ENCODE peak calls at places on chromosomes 1 and 21, in nine cellular contexts. S, I, O, R, B, C, P, X and V are unnamed samples.

GRCh38 chr1:99507906-99508732 is 137.8 kb upstream of the PALMD start:
- DNase-seq in S (no peak), I (no peak), O (no peak), R (no peak), B (no peak), C (no peak), P (peak), X (no peak), V (no peak)

GRCh38 chr1:13949571-13949970 is 249.6 kb downstream of the PRDM2 start:
- DNase-seq in S (no peak), I (no peak), O (no peak), R (no peak), B (no peak), C (no peak), P (no peak), X (no peak), V (no peak)

GRCh38 chr1:199010933-199011332 is 372.1 kb downstream of the PTPRC start:
- DNase-seq in S (no peak), I (no peak), O (no peak), R (peak), B (no peak), C (no peak), P (no peak), X (no peak), V (no peak)

GRCh38 chr1:233707153-233707905 is 93.4 kb downstream of the KCNK1 start:
- DNase-seq in S (no peak), I (peak), O (peak), R (peak), B (no peak), C (no peak), P (no peak), X (no peak), V (no peak)

GRCh38 chr1:12039141-12039525 is 19.8 kb downstream of the MIIP start:
- DNase-seq in S (no peak), I (no peak), O (no peak), R (no peak), B (no peak), C (no peak), P (no peak), X (no peak), V (no peak)

GRCh38 chr1:65493792-65494191 is 73.3 kb downstream of the LEPR start:
- DNase-seq in S (peak), I (no peak), O (no peak), R (peak), B (no peak), C (no peak), P (no peak), X (no peak), V (no peak)

GRCh38 chr1:87642581-87643129 is 314.0 kb downstream of the LMO4 start:
- DNase-seq in S (no peak), I (no peak), O (no peak), R (peak), B (no peak), C (no peak), P (no peak), X (no peak), V (no peak)

GRCh38 chr1:150543500-150544143 is 5.6 kb upstream of the ADAMTSL4 start:
- DNase-seq in S (no peak), I (peak), O (no peak), R (no peak), B (no peak), C (no peak), P (peak), X (no peak), V (no peak)

GRCh38 chr21:45640888-45641479 is 2.5 kb upstream of the PCBP3 start:
- DNase-seq in S (no peak), I (peak), O (peak), R (peak), B (no peak), C (peak), P (no peak), X (no peak), V (no peak)

GRCh38 chr1:67735806-67736627 is 51.0 kb downstream of the GADD45A start:
- DNase-seq in S (peak), I (peak), O (peak), R (peak), B (no peak), C (peak), P (peak), X (no peak), V (no peak)

GRCh38 chr1:93635614-93636543 is 45.8 kb downstream of the BCAR3 start:
- DNase-seq in S (peak), I (no peak), O (no peak), R (peak), B (no peak), C (no peak), P (no peak), X (no peak), V (no peak)

GRCh38 chr1:151511636-151512215 is 539 bp downstream of the CGN start:
- DNase-seq in S (peak), I (peak), O (peak), R (no peak), B (no peak), C (peak), P (peak), X (peak), V (no peak)

GRCh38 chr1:202645097-202645476 is 65.2 kb downstream of the SYT2 start:
- DNase-seq in S (no peak), I (no peak), O (no peak), R (no peak), B (no peak), C (no peak), P (no peak), X (no peak), V (no peak)

GRCh38 chr1:154697710-154698109 is 89.7 kb upstream of the ADAR start:
- DNase-seq in S (peak), I (peak), O (no peak), R (no peak), B (no peak), C (no peak), P (no peak), X (no peak), V (no peak)

GRCh38 chr1:179779645-179780272 is 36.7 kb downstream of the FAM163A start:
- DNase-seq in S (peak), I (peak), O (no peak), R (no peak), B (no peak), C (no peak), P (no peak), X (no peak), V (no peak)

GRCh38 chr1:175195798-175196197 is 3.2 kb upstream of the KIAA0040 start:
- DNase-seq in S (no peak), I (no peak), O (no peak), R (no peak), B (no peak), C (no peak), P (no peak), X (no peak), V (no peak)

GRCh38 chr1:59055908-59056719 is 240.8 kb upstream of the FGGY start:
- DNase-seq in S (no peak), I (no peak), O (no peak), R (no peak), B (no peak), C (no peak), P (no peak), X (no peak), V (no peak)

GRCh38 chr1:202835548-202836072 is 24.9 kb downstream of the PCAT6 start:
- DNase-seq in S (no peak), I (no peak), O (peak), R (no peak), B (no peak), C (peak), P (no peak), X (no peak), V (no peak)

GRCh38 chr1:163315773-163316374 is 5.9 kb upstream of the NUF2 start:
- DNase-seq in S (peak), I (peak), O (peak), R (peak), B (peak), C (peak), P (no peak), X (no peak), V (no peak)

GRCh38 chr1:8077602-8078001 is 51.5 kb upstream of the ERRFI1 start:
- DNase-seq in S (no peak), I (no peak), O (no peak), R (no peak), B (no peak), C (no peak), P (no peak), X (no peak), V (no peak)

GRCh38 chr1:6302568-6302967 is 41.7 kb upstream of the GPR153 start:
- DNase-seq in S (peak), I (peak), O (no peak), R (no peak), B (no peak), C (no peak), P (no peak), X (no peak), V (no peak)

GRCh38 chr1:109792056-109792831 is 28.5 kb upstream of the EPS8L3 start:
- DNase-seq in S (peak), I (peak), O (peak), R (peak), B (no peak), C (peak), P (peak), X (peak), V (no peak)

GRCh38 chr21:43653626-43654025 is 5.7 kb downstream of the HSF2BP start:
- DNase-seq in S (no peak), I (no peak), O (no peak), R (no peak), B (no peak), C (no peak), P (no peak), X (no peak), V (no peak)

GRCh38 chr1:72526926-72527325 is 244.6 kb upstream of the NEGR1 start:
- DNase-seq in S (no peak), I (no peak), O (no peak), R (peak), B (no peak), C (no peak), P (no peak), X (no peak), V (no peak)

GRCh38 chr1:39754026-39754569 is 15.4 kb downstream of the PPIE start:
- DNase-seq in S (peak), I (no peak), O (no peak), R (no peak), B (no peak), C (no peak), P (no peak), X (no peak), V (no peak)

GRCh38 chr1:192700834-192701271 is 64.9 kb downstream of the RGS13 start:
- DNase-seq in S (peak), I (peak), O (peak), R (peak), B (no peak), C (no peak), P (no peak), X (no peak), V (no peak)

GRCh38 chr1:214116258-214116657 is 128.5 kb downstream of the PROX1 start:
- DNase-seq in S (peak), I (no peak), O (no peak), R (no peak), B (no peak), C (no peak), P (no peak), X (no peak), V (no peak)

GRCh38 chr1:32886012-32886827 is at the start of gene HPCA:
- DNase-seq in S (peak), I (peak), O (peak), R (peak), B (no peak), C (peak), P (peak), X (peak), V (no peak)

GRCh38 chr1:29801003-29801402 is 564.7 kb downstream of the PTPRU start:
- DNase-seq in S (no peak), I (no peak), O (no peak), R (no peak), B (no peak), C (no peak), P (no peak), X (no peak), V (no peak)

GRCh38 chr1:154466136-154466665 is 35.8 kb upstream of the TDRD10 start:
- DNase-seq in S (no peak), I (no peak), O (no peak), R (no peak), B (no peak), C (no peak), P (no peak), X (no peak), V (no peak)

GRCh38 chr1:176696109-176696508 is 233.1 kb downstream of the PAPPA2 start:
- DNase-seq in S (no peak), I (peak), O (no peak), R (peak), B (no peak), C (no peak), P (no peak), X (no peak), V (no peak)

GRCh38 chr1:192626366-192627179 is 9.4 kb upstream of the RGS13 start:
- DNase-seq in S (no peak), I (no peak), O (no peak), R (no peak), B (no peak), C (no peak), P (no peak), X (no peak), V (no peak)

GRCh38 chr1:101262601-101263348 is 26.0 kb downstream of the S1PR1 start:
- DNase-seq in S (no peak), I (no peak), O (no peak), R (no peak), B (no peak), C (no peak), P (no peak), X (no peak), V (no peak)